ENCODE peak calls at places on chromosome 2, in nine cellular contexts. One of them, this sample, is unnamed.

GRCh38 chr2:774436-774835 is 97.2 kb upstream of the TMEM18 start:
- DNase-seq in iPS-NIHi11: peak; percentile 51
- DNase-seq in H7: peak; percentile 81
- DNase-seq in heart left ventricle: no peak
- DNase-seq in fibroblast of the aortic adventitia: no peak
- DNase-seq in psoas muscle: no peak
- DNase-seq in RPMI7951: no peak
- DNase-seq in left lobe of liver: no peak
- DNase-seq in WERI-Rb-1: no peak
- DNase-seq in this sample: no peak

GRCh38 chr2:20580690-20581437 is 70.0 kb downstream of the HS1BP3 start:
- DNase-seq in WERI-Rb-1: no peak
- DNase-seq in iPS-NIHi11: no peak
- DNase-seq in heart left ventricle: peak; percentile 41
- DNase-seq in H7: no peak
- DNase-seq in left lobe of liver: peak; percentile 89
- DNase-seq in psoas muscle: no peak
- DNase-seq in fibroblast of the aortic adventitia: no peak
- DNase-seq in RPMI7951: no peak
- DNase-seq in this sample: no peak

GRCh38 chr2:113079123-113079522 is 11.4 kb downstream of the IL1F10 start:
- DNase-seq in heart left ventricle: no peak
- DNase-seq in fibroblast of the aortic adventitia: no peak
- DNase-seq in RPMI7951: peak; percentile 49
- DNase-seq in psoas muscle: no peak
- DNase-seq in left lobe of liver: no peak
- DNase-seq in WERI-Rb-1: no peak
- DNase-seq in H7: no peak
- DNase-seq in iPS-NIHi11: no peak
- DNase-seq in this sample: no peak

GRCh38 chr2:168429988-168430387 is 26.1 kb upstream of the CERS6 start:
- DNase-seq in H7: no peak
- DNase-seq in psoas muscle: no peak
- DNase-seq in fibroblast of the aortic adventitia: no peak
- DNase-seq in heart left ventricle: no peak
- DNase-seq in left lobe of liver: no peak
- DNase-seq in WERI-Rb-1: no peak
- DNase-seq in iPS-NIHi11: no peak
- DNase-seq in RPMI7951: peak; percentile 14
- DNase-seq in this sample: no peak

GRCh38 chr2:97935719-97936161 is 60.0 kb downstream of the TMEM131 start:
- DNase-seq in H7: peak; percentile 22
- DNase-seq in iPS-NIHi11: peak; percentile 14
- DNase-seq in WERI-Rb-1: no peak
- DNase-seq in psoas muscle: no peak
- DNase-seq in fibroblast of the aortic adventitia: peak; percentile 93
- DNase-seq in heart left ventricle: no peak
- DNase-seq in left lobe of liver: no peak
- DNase-seq in RPMI7951: peak; percentile 78
- DNase-seq in this sample: no peak

GRCh38 chr2:187774551-187775071 is 220.4 kb upstream of the TFPI start:
- DNase-seq in WERI-Rb-1: no peak
- DNase-seq in left lobe of liver: no peak
- DNase-seq in H7: no peak
- DNase-seq in fibroblast of the aortic adventitia: peak; percentile 41
- DNase-seq in RPMI7951: peak; percentile 60
- DNase-seq in psoas muscle: no peak
- DNase-seq in iPS-NIHi11: no peak
- DNase-seq in heart left ventricle: no peak
- DNase-seq in this sample: no peak

GRCh38 chr2:114661926-114662670 is 219.7 kb downstream of the DPP10 start:
- DNase-seq in fibroblast of the aortic adventitia: no peak
- DNase-seq in H7: peak; percentile 37
- DNase-seq in RPMI7951: peak; percentile 9
- DNase-seq in heart left ventricle: no peak
- DNase-seq in WERI-Rb-1: peak; percentile 83
- DNase-seq in iPS-NIHi11: peak; percentile 54
- DNase-seq in left lobe of liver: no peak
- DNase-seq in psoas muscle: peak; percentile 14
- DNase-seq in this sample: no peak

GRCh38 chr2:207765541-207765940 is 4.2 kb downstream of the FZD5 start:
- DNase-seq in psoas muscle: no peak
- DNase-seq in iPS-NIHi11: peak; percentile 59
- DNase-seq in fibroblast of the aortic adventitia: no peak
- DNase-seq in RPMI7951: no peak
- DNase-seq in WERI-Rb-1: no peak
- DNase-seq in H7: peak; percentile 73
- DNase-seq in heart left ventricle: no peak
- DNase-seq in left lobe of liver: peak; percentile 59
- DNase-seq in this sample: no peak

GRCh38 chr2:128914320-128914719 is 595.7 kb upstream of the HS6ST1 start:
- DNase-seq in WERI-Rb-1: no peak
- DNase-seq in fibroblast of the aortic adventitia: no peak
- DNase-seq in H7: no peak
- DNase-seq in left lobe of liver: no peak
- DNase-seq in heart left ventricle: no peak
- DNase-seq in psoas muscle: no peak
- DNase-seq in iPS-NIHi11: no peak
- DNase-seq in RPMI7951: no peak
- DNase-seq in this sample: no peak